ENCODE peak calls at places on chromosomes 11 and 22, in four cellular contexts. J is activated gamma-delta T cell treated with Interleukin-2 at 50 U/mL for 16 hours, K is T-helper 1 cell, T is bronchial epithelial cell. I is an unnamed sample.

GRCh38 chr11:12361650-12362049 is 15.7 kb upstream of the PARVA start:
- DNase-seq in J (no peak), K (no peak), T (no peak), I (no peak)

GRCh38 chr11:69231466-69232018 is 62.4 kb upstream of the MYEOV start:
- DNase-seq in J (no peak), K (no peak), T (no peak), I (no peak)

GRCh38 chr11:46698597-46698996 is 1.8 kb downstream of the ARHGAP1 start:
- DNase-seq in K (no peak), T (no peak), J (no peak), I (no peak)

GRCh38 chr11:127996825-127997224 is 590.5 kb downstream of the ETS1 start:
- DNase-seq in T (no peak), J (no peak), K (no peak), I (peak)

GRCh38 chr22:25212337-25212736 is 7.1 kb upstream of the CRYBB2 start:
- DNase-seq in J (no peak), K (no peak), T (no peak), I (no peak)

GRCh38 chr11:127470485-127470884 is 469.9 kb upstream of the KIRREL3 start:
- DNase-seq in T (no peak), K (no peak), J (no peak), I (no peak)

GRCh38 chr11:94873910-94874575 is 99.3 kb downstream of the CWC15 start:
- DNase-seq in J (no peak), T (no peak), K (no peak), I (peak)

GRCh38 chr11:69531717-69532088 is 50.2 kb downstream of the LINC01488 start:
- DNase-seq in K (no peak), T (no peak), J (no peak), I (no peak)

GRCh38 chr11:72466410-72466809 is 32.1 kb upstream of the CLPB start:
- DNase-seq in J (no peak), K (no peak), T (no peak), I (no peak)

GRCh38 chr11:69156218-69156639 is 494 bp downstream of the SMIM38 start:
- DNase-seq in T (no peak), K (no peak), J (no peak), I (no peak)

GRCh38 chr22:45103756-45104155 is 60.0 kb upstream of the NUP50 start:
- DNase-seq in K (no peak), J (no peak), T (no peak), I (no peak)

GRCh38 chr22:50726643-50727340 is 11.2 kb upstream of the ACR start:
- DNase-seq in K (no peak), T (no peak), J (no peak), I (no peak)

GRCh38 chr22:27692243-27692642 is 109.3 kb downstream of the MN1 start:
- DNase-seq in J (no peak), T (no peak), K (no peak), I (peak)

GRCh38 chr11:96246718-96247540 is 96.1 kb downstream of the MAML2 start:
- DNase-seq in K (no peak), J (no peak), T (peak), I (peak)

GRCh38 chr22:19629331-19629719 is 85.0 kb upstream of the SEPTIN5 start:
- DNase-seq in T (no peak), J (no peak), K (no peak), I (no peak)

GRCh38 chr11:125128450-125128849 is 17.0 kb upstream of the TMEM218 start:
- DNase-seq in T (peak), K (no peak), J (no peak), I (peak)

GRCh38 chr22:46604306-46604690 is 15.9 kb upstream of the GRAMD4 start:
- DNase-seq in T (no peak), J (no peak), K (no peak), I (peak)

GRCh38 chr22:41752011-41752975 is 48.2 kb upstream of the CCDC134 start:
- DNase-seq in J (no peak), K (no peak), T (peak), I (no peak)

GRCh38 chr11:66314561-66315497 is 2.0 kb downstream of the CD248 start:
- DNase-seq in T (no peak), K (no peak), J (no peak), I (no peak)

GRCh38 chr11:109076870-109077269 is 345.1 kb upstream of the C11orf87 start:
- DNase-seq in J (no peak), T (no peak), K (no peak), I (no peak)

GRCh38 chr22:48577014-48577690 is 1250.5 kb downstream of the BRD1 start:
- DNase-seq in K (no peak), J (no peak), T (no peak), I (no peak)

GRCh38 chr22:48306284-48306683 is 1521.4 kb downstream of the BRD1 start:
- DNase-seq in J (no peak), T (no peak), K (no peak), I (no peak)

GRCh38 chr22:48905206-48905975 is 922.3 kb downstream of the BRD1 start:
- DNase-seq in T (no peak), J (no peak), K (no peak), I (no peak)

GRCh38 chr22:47805394-47805935 is 1043.0 kb downstream of the TBC1D22A start:
- DNase-seq in T (no peak), J (no peak), K (no peak), I (no peak)

GRCh38 chr22:21942407-21942895 is 10.2 kb downstream of the PPM1F start:
- DNase-seq in J (no peak), K (no peak), T (peak), I (peak)

GRCh38 chr22:20203142-20204099 is 52.6 kb upstream of the CCDC188 start:
- DNase-seq in J (no peak), T (no peak), K (no peak), I (peak)

GRCh38 chr22:44193537-44193896 is 12.8 kb downstream of the PARVG start:
- DNase-seq in J (no peak), T (peak), K (no peak), I (no peak)

GRCh38 chr11:1655168-1656060 is 25.8 kb downstream of the KRTAP5-5 start:
- DNase-seq in K (no peak), J (no peak), T (no peak), I (no peak)

GRCh38 chr11:105827906-105828305 is 194.1 kb downstream of the MSANTD4 start:
- DNase-seq in K (no peak), J (no peak), T (no peak), I (no peak)

GRCh38 chr11:44618561-44619425 is 53.3 kb downstream of the CD82 start:
- DNase-seq in J (no peak), K (no peak), T (no peak), I (no peak)

GRCh38 chr11:69436041-69436982 is 45.2 kb upstream of the LINC01488 start:
- DNase-seq in J (no peak), T (no peak), K (no peak), I (no peak)

GRCh38 chr11:132728026-132728425 is 804.3 kb downstream of the OPCML start:
- DNase-seq in T (no peak), K (no peak), J (no peak), I (no peak)

GRCh38 chr11:6204708-6205107 is 649 bp upstream of the C11orf42 start:
- DNase-seq in T (peak), K (no peak), J (no peak), I (peak)

GRCh38 chr22:36475341-36475740 is 6.1 kb downstream of the TXN2 start:
- DNase-seq in J (no peak), K (no peak), T (no peak), I (no peak)

GRCh38 chr11:28713850-28714249 is 605.7 kb downstream of the METTL15 start:
- DNase-seq in T (no peak), J (no peak), K (no peak), I (no peak)

GRCh38 chr22:49756656-49757055 is 71.0 kb downstream of the BRD1 start:
- DNase-seq in K (no peak), J (no peak), T (no peak), I (no peak)

GRCh38 chr11:75450826-75451783 is 18.1 kb upstream of the KLHL35 start:
- DNase-seq in J (peak), K (no peak), T (no peak), I (no peak)

GRCh38 chr11:76436020-76436419 is 8.8 kb upstream of the EMSY start:
- DNase-seq in J (no peak), K (no peak), T (no peak), I (no peak)

GRCh38 chr11:1258401-1259075 is 35.7 kb downstream of the MUC5B start:
- DNase-seq in K (no peak), T (no peak), J (no peak), I (no peak)

GRCh38 chr11:107785401-107785800 is 73.2 kb downstream of the SLC35F2 start:
- DNase-seq in J (no peak), T (peak), K (no peak), I (peak)